ENCODE peak calls at places on chromosomes 11 and 22, in ten cellular contexts. Y is CD4-positive, alpha-beta memory T cell; S is esophagus muscularis mucosa; X is transverse colon; E is psoas muscle; N is adipocyte; L is upper lobe of right lung; Q is thyroid gland; P is CD8-positive, alpha-beta T cell; K is mammary epithelial cell. A is an unnamed sample. For H3K4me1, the result is how much of the 10 kb centered on the place peaks cover.

GRCh38 chr22:28333106-28333505 is 346.5 kb downstream of the TTC28 start:
- DNase-seq in Y (no peak), S (no peak), X (no peak), E (no peak), N (no peak), L (no peak), Q (no peak), P (no peak), K (no peak), A (no peak)

GRCh38 chr11:7670631-7671030 is 2.7 kb downstream of the CYB5R2 start:
- DNase-seq in Y (no peak), S (no peak), X (no peak), E (no peak), N (no peak), L (no peak), Q (no peak), P (no peak), K (peak), A (no peak)

GRCh38 chr11:83097671-83098070 is 26.0 kb upstream of the RAB30 start:
- DNase-seq in Y (no peak), S (no peak), X (no peak), E (no peak), N (peak), L (no peak), Q (no peak), P (no peak), K (no peak), A (no peak)

GRCh38 chr22:36332623-36333331 is 55.0 kb downstream of the MYH9 start:
- DNase-seq in Y (peak), S (no peak), X (peak), E (no peak), N (no peak), L (no peak), Q (peak), P (peak), K (peak), A (peak)

GRCh38 chr11:74739546-74740270 is 8.5 kb upstream of the CHRDL2 start:
- DNase-seq in Y (no peak), S (no peak), X (peak), E (peak), N (peak), L (no peak), Q (peak), P (peak), K (peak), A (peak)

GRCh38 chr22:46731246-46732040 is 6.6 kb downstream of the CERK start:
- DNase-seq in Y (peak), S (no peak), X (peak), E (peak), N (peak), L (no peak), Q (peak), P (no peak), K (peak), A (peak)

GRCh38 chr11:33532257-33532656 is 168.4 kb downstream of the C11orf91 start:
- DNase-seq in Y (no peak), S (no peak), X (no peak), E (no peak), N (no peak), L (no peak), Q (no peak), P (no peak), K (no peak), A (no peak)

GRCh38 chr11:44632466-44633123 is 67.1 kb downstream of the CD82 start:
- DNase-seq in Y (no peak), S (peak), X (peak), E (peak), N (no peak), L (peak), Q (no peak), P (peak), K (no peak), A (peak)

GRCh38 chr11:112280268-112281126 is 19.8 kb upstream of the PLET1 start:
- DNase-seq in Y (peak), S (no peak), X (peak), E (peak), N (peak), L (peak), Q (peak), P (peak), K (peak), A (peak)

GRCh38 chr11:70134490-70134889 is 56.4 kb downstream of the ANO1 start:
- DNase-seq in Y (no peak), S (no peak), X (no peak), E (no peak), N (no peak), L (no peak), Q (no peak), P (no peak), K (no peak), A (no peak)

GRCh38 chr22:30159561-30160353 is 79.5 kb downstream of the HORMAD2 start:
- DNase-seq in Y (no peak), S (no peak), X (no peak), E (peak), N (peak), L (no peak), Q (peak), P (no peak), K (peak), A (no peak)

GRCh38 chr11:9251306-9251705 is 13.8 kb downstream of the DENND5A start:
- DNase-seq in Y (no peak), S (no peak), X (no peak), E (no peak), N (no peak), L (no peak), Q (no peak), P (no peak), K (peak), A (no peak)

GRCh38 chr22:19739448-19739895 is 16.1 kb downstream of the GP1BB start:
- DNase-seq in Y (no peak), S (no peak), X (no peak), E (no peak), N (no peak), L (no peak), Q (no peak), P (no peak), K (no peak), A (no peak)

DNA sequence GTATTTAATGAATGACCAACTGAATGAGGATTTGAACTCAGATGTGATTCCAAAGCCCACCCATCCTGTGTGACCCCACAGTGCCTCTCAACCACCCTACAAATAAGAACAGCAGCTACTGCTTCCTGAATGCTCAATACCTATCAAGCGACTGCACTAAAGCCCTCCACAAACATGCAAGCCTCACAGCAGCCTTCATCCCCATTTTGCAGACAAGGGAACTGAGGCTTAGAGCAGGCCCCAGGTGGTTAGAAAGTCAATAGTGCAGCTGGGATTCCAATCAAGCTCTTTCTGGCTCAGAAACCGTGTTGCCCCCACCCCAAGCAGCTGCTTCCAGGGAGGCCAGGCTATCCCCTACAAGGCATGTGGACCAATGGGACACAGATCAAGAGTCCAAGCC is 57.2 kb downstream of the SMCO4 start:
- DNase-seq in Y (no peak), S (peak), X (no peak), E (no peak), N (no peak), L (no peak), Q (no peak), P (no peak), K (no peak), A (no peak)
- H3K4me1 ChIP-seq in Y (under half), S (under half), X (under half), E (under half), N (under half), L (under half), Q (under half), P (under half), K (under half), A (under half)

GRCh38 chr11:19679952-19680823 is 32.4 kb upstream of the NAV2 start:
- DNase-seq in Y (no peak), S (peak), X (peak), E (peak), N (peak), L (peak), Q (peak), P (no peak), K (peak), A (peak)
- H3K4me1 ChIP-seq in Y (under half), S (half or more), X (under half), E (under half), N (half or more), L (under half), Q (under half), P (under half), K (under half), A (under half)

GRCh38 chr11:18309691-18310090 is 12.2 kb downstream of the HPS5 start:
- DNase-seq in Y (no peak), S (no peak), X (no peak), E (no peak), N (no peak), L (no peak), Q (peak), P (no peak), K (no peak), A (no peak)
- H3K4me1 ChIP-seq in Y (under half), S (under half), X (under half), E (under half), N (under half), L (under half), Q (under half), P (under half), K (half or more), A (under half)

DNA sequence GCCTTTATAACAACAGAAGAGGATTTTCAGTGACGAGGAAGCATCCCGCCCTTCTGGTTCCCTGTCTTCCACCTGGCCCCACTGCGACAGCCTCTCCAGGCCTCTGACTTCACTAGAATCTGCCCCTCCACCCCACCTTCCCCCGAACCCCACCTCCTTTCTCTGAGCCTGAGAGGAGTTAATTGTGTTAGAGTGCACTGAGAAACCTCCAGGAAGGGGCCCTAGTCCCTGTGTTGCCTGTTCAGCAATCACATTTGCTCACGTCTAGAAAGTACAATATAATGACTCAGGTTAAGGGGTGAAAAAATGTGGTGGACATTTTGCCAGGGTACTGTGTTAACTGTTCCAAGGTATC is 38.8 kb downstream of the PTPRJ start:
- DNase-seq in Y (peak), S (no peak), X (no peak), E (no peak), N (no peak), L (no peak), Q (peak), P (no peak), K (no peak), A (no peak)
- H3K4me1 ChIP-seq in Y (half or more), S (under half), X (under half), E (under half), N (under half), L (under half), Q (under half), P (half or more), K (under half), A (under half)

GRCh38 chr11:13220148-13220547 is 57.4 kb upstream of the BMAL1 start:
- DNase-seq in Y (no peak), S (no peak), X (no peak), E (no peak), N (no peak), L (no peak), Q (no peak), P (no peak), K (no peak), A (no peak)
- H3K4me1 ChIP-seq in Y (under half), S (under half), X (under half), E (under half), N (under half), L (under half), Q (under half), P (under half), K (half or more), A (under half)

GRCh38 chr11:27402450-27402849 is 39.4 kb upstream of the CCDC34 start:
- DNase-seq in Y (no peak), S (no peak), X (no peak), E (no peak), N (no peak), L (no peak), Q (no peak), P (no peak), K (no peak), A (peak)

GRCh38 chr11:27403195-27403594 is 40.2 kb upstream of the CCDC34 start:
- DNase-seq in Y (no peak), S (no peak), X (no peak), E (no peak), N (no peak), L (no peak), Q (no peak), P (no peak), K (no peak), A (no peak)

GRCh38 chr11:27404427-27404826 is 41.4 kb upstream of the CCDC34 start:
- DNase-seq in Y (no peak), S (no peak), X (no peak), E (no peak), N (no peak), L (no peak), Q (no peak), P (no peak), K (no peak), A (no peak)

GRCh38 chr11:27406498-27407354 is 43.7 kb upstream of the CCDC34 start:
- DNase-seq in Y (no peak), S (no peak), X (no peak), E (no peak), N (no peak), L (no peak), Q (no peak), P (no peak), K (no peak), A (no peak)

DNA sequence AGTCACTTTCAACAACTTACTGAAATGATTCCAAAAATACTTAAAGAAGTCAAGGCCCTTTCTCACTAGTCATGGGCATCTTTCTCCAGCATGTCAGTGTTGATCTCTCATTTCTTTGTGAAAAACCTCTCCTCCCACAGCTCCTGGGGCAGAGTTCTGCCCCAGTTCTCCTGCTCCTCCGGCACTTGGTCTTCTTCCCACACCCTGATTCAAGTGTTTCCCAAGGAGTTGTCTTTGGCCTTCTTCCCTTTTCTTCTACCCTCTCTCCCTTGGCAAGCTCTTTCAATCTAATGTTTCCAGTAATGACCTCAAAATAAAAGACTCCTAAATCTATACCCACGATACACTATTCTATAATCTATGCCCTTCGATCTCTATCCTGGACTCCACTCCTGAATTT is 42.1 kb upstream of the CCDC34 start:
- DNase-seq in Y (no peak), S (no peak), X (no peak), E (no peak), N (no peak), L (no peak), Q (no peak), P (no peak), K (no peak), A (no peak)
- H3K4me1 ChIP-seq in Y (under half), S (under half), X (under half), E (under half), N (under half), L (under half), Q (under half), P (under half), K (under half), A (under half)

A was measured in colonic mucosa.